ENCODE peak calls at places on chromosomes 12 and 14, in four cellular contexts. Y is RWPE1, G is colonic mucosa, K is progenitor cell of endocrine pancreas. N is an unnamed sample.

GRCh38 chr14:105517096-105517495 is 9.3 kb upstream of the TMEM121 start:
- DNase-seq in Y (no peak), G (no peak), K (no peak), N (no peak)

GRCh38 chr12:94644622-94645021 is 5.7 kb downstream of the TMCC3 start:
- DNase-seq in Y (peak), G (no peak), K (no peak), N (peak)

GRCh38 chr12:52266514-52266913 is 7.9 kb upstream of the KRT86 start:
- DNase-seq in Y (no peak), G (no peak), K (no peak), N (no peak)

GRCh38 chr14:70032447-70032846 is 153.2 kb downstream of the SMOC1 start:
- DNase-seq in Y (peak), G (no peak), K (no peak), N (no peak)

GRCh38 chr12:28390716-28391452 is 200.6 kb downstream of the CCDC91 start:
- DNase-seq in Y (no peak), G (no peak), K (no peak), N (peak)

GRCh38 chr12:118109088-118109487 is 5.3 kb upstream of the VSIG10 start:
- DNase-seq in Y (no peak), G (no peak), K (no peak), N (no peak)

GRCh38 chr14:99189201-99189801 is 82.7 kb downstream of the BCL11B start:
- DNase-seq in Y (no peak), G (no peak), K (no peak), N (no peak)

GRCh38 chr12:97038859-97039258 is 131.8 kb downstream of the NEDD1 start:
- DNase-seq in Y (no peak), G (no peak), K (no peak), N (peak)

GRCh38 chr12:121296618-121297476 is at the start of gene CAMKK2:
- DNase-seq in Y (peak), G (peak), K (peak), N (peak)

GRCh38 chr14:85459361-85459760 is 70.6 kb upstream of the FLRT2 start:
- DNase-seq in Y (no peak), G (no peak), K (no peak), N (no peak)

GRCh38 chr14:31060253-31060875 is 34.2 kb upstream of the STRN3 start:
- DNase-seq in Y (no peak), G (no peak), K (no peak), N (no peak)

GRCh38 chr12:39230086-39230485 is 212.8 kb downstream of the KIF21A start:
- DNase-seq in Y (peak), G (no peak), K (no peak), N (peak)

GRCh38 chr12:57726151-57726883 is 12.2 kb downstream of the AGAP2 start:
- DNase-seq in Y (peak), G (peak), K (peak), N (peak)

GRCh38 chr14:69999246-69999645 is 120.0 kb downstream of the SMOC1 start:
- DNase-seq in Y (peak), G (no peak), K (no peak), N (peak)

GRCh38 chr14:104286496-104286895 is 148.1 kb downstream of the KIF26A start:
- DNase-seq in Y (no peak), G (no peak), K (no peak), N (no peak)

GRCh38 chr14:63435838-63436237 is 107.3 kb downstream of the PPP2R5E start:
- DNase-seq in Y (no peak), G (peak), K (no peak), N (peak)

GRCh38 chr12:26239508-26240328 is 44.3 kb downstream of the SSPN start:
- DNase-seq in Y (peak), G (no peak), K (no peak), N (peak)

GRCh38 chr12:94571556-94571955 is 78.8 kb downstream of the TMCC3 start:
- DNase-seq in Y (peak), G (peak), K (no peak), N (peak)

GRCh38 chr14:69582207-69582606 is 7.5 kb upstream of the CCDC177 start:
- DNase-seq in Y (no peak), G (no peak), K (no peak), N (peak)

GRCh38 chr12:66459944-66460482 is 157.7 kb downstream of the HELB start:
- DNase-seq in Y (no peak), G (no peak), K (no peak), N (no peak)

GRCh38 chr14:60807971-60808370 is 73.4 kb downstream of the MNAT1 start:
- DNase-seq in Y (no peak), G (no peak), K (no peak), N (no peak)

GRCh38 chr14:57390806-57391562 is 598 bp downstream of the NAA30 start:
- DNase-seq in Y (peak), G (peak), K (peak), N (peak)

GRCh38 chr14:72634910-72635647 is 258.8 kb downstream of the DPF3 start:
- DNase-seq in Y (no peak), G (no peak), K (no peak), N (no peak)

GRCh38 chr14:32074887-32075572 is 2.1 kb upstream of the ARHGAP5 start:
- DNase-seq in Y (no peak), G (no peak), K (no peak), N (no peak)

GRCh38 chr14:104389326-104390220 is 190.0 kb upstream of the C14orf180 start:
- DNase-seq in Y (no peak), G (no peak), K (peak), N (no peak)

GRCh38 chr12:57626111-57626928 is 6.7 kb downstream of the B4GALNT1 start:
- DNase-seq in Y (no peak), G (no peak), K (peak), N (no peak)

GRCh38 chr14:94128216-94128839 is 1.1 kb downstream of the IFI27L2 start:
- DNase-seq in Y (no peak), G (no peak), K (no peak), N (no peak)

GRCh38 chr12:44750468-44750867 is 125.6 kb downstream of the NELL2 start:
- DNase-seq in Y (no peak), G (no peak), K (no peak), N (no peak)

GRCh38 chr12:6758511-6758910 is 5.6 kb upstream of the MLF2 start:
- DNase-seq in Y (no peak), G (no peak), K (no peak), N (no peak)

GRCh38 chr14:60622210-60622919 is 26.9 kb downstream of the SIX1 start:
- DNase-seq in Y (no peak), G (no peak), K (no peak), N (no peak)

GRCh38 chr12:92553389-92553788 is 149.4 kb upstream of the PLEKHG7 start:
- DNase-seq in Y (peak), G (no peak), K (no peak), N (peak)

GRCh38 chr14:66696326-66696725 is 188.4 kb downstream of the GPHN start:
- DNase-seq in Y (no peak), G (no peak), K (no peak), N (no peak)

GRCh38 chr14:33134975-33135374 is 196.3 kb downstream of the NPAS3 start:
- DNase-seq in Y (no peak), G (no peak), K (no peak), N (no peak)

GRCh38 chr14:63848890-63849289 is 3.9 kb upstream of the SYNE2 start:
- DNase-seq in Y (no peak), G (no peak), K (no peak), N (no peak)

GRCh38 chr14:68961781-68962584 is 17.1 kb downstream of the ACTN1 start:
- DNase-seq in Y (peak), G (no peak), K (no peak), N (peak)

GRCh38 chr14:79764288-79764687 is 447.0 kb downstream of the DIO2 start:
- DNase-seq in Y (no peak), G (no peak), K (no peak), N (no peak)

GRCh38 chr12:56836800-56837663 is 73.9 kb downstream of the HSD17B6 start:
- DNase-seq in Y (peak), G (no peak), K (no peak), N (peak)

GRCh38 chr14:78029471-78030372 is 140.5 kb upstream of the NRXN3 start:
- DNase-seq in Y (no peak), G (no peak), K (no peak), N (no peak)
- TF ChIP-seq CTCF in Y (no peak), G (no peak), K (peak), N (no peak)

DNA sequence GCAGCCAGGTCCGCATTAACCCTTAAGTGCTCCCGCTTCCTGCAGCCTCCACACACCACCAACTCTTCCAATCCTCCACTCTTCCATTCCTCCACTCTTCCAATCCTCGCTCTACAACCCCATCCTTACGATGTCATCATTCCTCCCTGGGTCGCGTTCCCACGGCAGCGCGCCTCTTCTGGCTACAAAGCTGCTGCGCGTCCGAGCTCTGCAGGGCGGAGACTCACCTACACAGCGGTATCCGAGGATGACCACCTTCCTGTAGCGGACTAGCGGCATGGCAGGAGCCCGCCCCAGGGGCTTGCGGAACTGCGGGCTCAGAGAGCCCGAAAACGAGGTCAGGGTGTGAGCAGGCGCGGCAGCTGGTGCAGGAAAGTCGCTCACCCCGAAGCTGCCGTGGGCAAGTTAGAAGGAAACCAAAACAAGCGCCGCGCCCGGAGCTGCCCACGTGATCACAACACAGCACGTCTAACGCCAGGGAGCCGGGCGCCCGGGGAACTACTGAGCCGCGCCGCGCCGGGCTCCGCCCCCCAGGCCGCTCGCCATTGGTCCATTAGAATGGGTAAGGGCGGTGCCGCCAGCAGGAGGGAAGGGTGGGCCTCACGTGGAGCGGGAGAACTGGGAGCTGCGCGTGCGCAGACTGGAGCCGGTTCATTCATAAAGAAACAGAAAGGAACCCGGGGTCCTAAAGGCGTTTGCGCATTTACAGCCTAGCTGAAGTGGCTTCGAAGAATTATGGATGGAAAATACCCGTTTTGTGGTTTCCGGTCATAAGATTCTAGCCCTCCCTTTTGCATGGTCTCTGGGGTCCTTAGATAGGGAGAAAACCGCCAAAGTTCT is at the start of gene RHEBL1:
- DNase-seq in Y (peak), G (peak), K (peak), N (peak)
- TF ChIP-seq CTCF in Y (peak), G (no peak), K (peak), N (no peak)

GRCh38 chr12:7937867-7938506 is 2.0 kb upstream of the SLC2A3 start:
- DNase-seq in Y (no peak), G (no peak), K (no peak), N (no peak)
- TF ChIP-seq CTCF in Y (no peak), G (no peak), K (peak), N (no peak)

GRCh38 chr12:116068853-116069252 is 208.6 kb downstream of the MED13L start:
- DNase-seq in Y (no peak), G (no peak), K (no peak), N (no peak)
- TF ChIP-seq CTCF in Y (no peak), G (no peak), K (no peak), N (no peak)

GRCh38 chr14:96897184-96897583 is 100.0 kb downstream of the VRK1 start:
- DNase-seq in Y (no peak), G (no peak), K (no peak), N (no peak)

GRCh38 chr14:96894966-96895365 is 97.8 kb downstream of the VRK1 start:
- DNase-seq in Y (no peak), G (no peak), K (no peak), N (no peak)

GRCh38 chr14:96901227-96901626 is 104.0 kb downstream of the VRK1 start:
- DNase-seq in Y (no peak), G (no peak), K (no peak), N (no peak)

GRCh38 chr14:96893966-96894622 is 96.9 kb downstream of the VRK1 start:
- DNase-seq in Y (no peak), G (no peak), K (no peak), N (no peak)

GRCh38 chr14:96895658-96896271 is 98.6 kb downstream of the VRK1 start:
- DNase-seq in Y (no peak), G (no peak), K (no peak), N (no peak)
- TF ChIP-seq CTCF in Y (no peak), G (no peak), K (no peak), N (no peak)

DNA sequence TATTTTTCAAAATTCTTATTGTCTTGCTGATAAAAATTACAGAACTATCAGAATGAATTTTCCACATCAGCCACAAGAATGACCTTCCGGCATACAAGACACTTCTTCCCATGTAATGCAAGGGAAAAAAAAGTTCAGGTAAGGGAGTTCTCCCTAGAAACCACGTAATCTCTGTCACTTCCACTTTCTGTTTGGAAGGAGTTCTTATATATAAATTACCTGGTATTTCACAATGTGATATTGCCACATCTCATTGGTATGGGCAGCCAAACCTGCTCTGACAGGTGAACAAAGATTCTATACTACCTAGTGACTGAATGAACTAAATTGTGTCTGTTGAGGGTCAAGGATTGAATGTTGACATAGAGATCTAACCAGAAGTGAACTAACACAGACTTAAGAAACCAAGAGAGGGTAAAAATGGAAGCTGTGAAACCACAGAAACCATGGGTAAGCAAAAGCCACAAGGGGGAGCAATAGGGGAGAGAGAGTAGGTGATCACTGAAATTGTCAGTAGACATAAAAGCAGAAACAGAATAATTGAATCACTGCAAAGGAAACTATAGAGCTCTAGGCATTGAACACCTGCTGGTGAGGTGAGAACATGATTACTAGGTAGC is 161.3 kb downstream of the RPL10L start:
- DNase-seq in Y (peak), G (peak), K (no peak), N (peak)
- TF ChIP-seq CTCF in Y (no peak), G (no peak), K (peak), N (peak)

DNA sequence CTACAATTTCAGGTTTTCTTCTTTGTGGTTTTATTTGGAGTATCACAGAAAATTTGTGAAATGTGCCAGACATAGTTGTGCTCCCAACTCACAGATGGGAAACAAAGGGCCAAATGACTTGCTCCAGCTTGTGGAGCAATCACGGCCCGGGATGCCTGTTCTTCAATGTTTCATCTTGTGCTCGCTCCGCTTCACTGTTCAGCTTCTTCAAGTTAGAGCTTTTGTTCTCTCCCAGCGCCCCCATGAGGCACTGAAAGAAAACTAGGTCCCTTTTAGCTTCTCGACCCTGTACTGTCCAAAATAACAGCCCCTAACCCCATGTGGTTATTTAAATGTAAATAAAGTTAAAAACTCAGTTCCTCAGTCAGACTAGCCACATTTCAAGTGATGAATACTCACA is 187.9 kb upstream of the STXBP6 start:
- DNase-seq in Y (no peak), G (peak), K (no peak), N (no peak)
- TF ChIP-seq CTCF in Y (no peak), G (no peak), K (peak), N (no peak)